ENCODE peak calls at places on chromosomes 16 and 17, in five cellular contexts. One of them, this sample, is unnamed.

GRCh38 chr17:39622380-39623006 is 4.3 kb upstream of the PPP1R1B start:
- DNase-seq in heart left ventricle: no peak
- DNase-seq in IMR-90: no peak
- DNase-seq in COR-L47: no peak
- DNase-seq in kidney tubule cell: no peak
- DNase-seq in this sample: no peak

GRCh38 chr17:27741361-27741861 is 58.9 kb downstream of the NOS2 start:
- DNase-seq in kidney tubule cell: peak; percentile 31
- DNase-seq in IMR-90: peak; percentile 10
- DNase-seq in heart left ventricle: no peak
- DNase-seq in COR-L47: no peak
- DNase-seq in this sample: no peak

GRCh38 chr17:9279911-9280310 is 258.6 kb downstream of the NTN1 start:
- DNase-seq in COR-L47: no peak
- DNase-seq in IMR-90: no peak
- DNase-seq in heart left ventricle: no peak
- DNase-seq in kidney tubule cell: peak; percentile 27
- DNase-seq in this sample: no peak

GRCh38 chr16:87864331-87864989 is 4.8 kb downstream of the SLC7A5 start:
- DNase-seq in COR-L47: no peak
- DNase-seq in IMR-90: peak; percentile 55
- DNase-seq in heart left ventricle: no peak
- DNase-seq in kidney tubule cell: peak; percentile 62
- DNase-seq in this sample: no peak

GRCh38 chr16:28212532-28212873 is 738 bp upstream of the XPO6 start:
- DNase-seq in IMR-90: peak; percentile 26
- DNase-seq in kidney tubule cell: peak; percentile 41
- DNase-seq in heart left ventricle: no peak
- DNase-seq in COR-L47: no peak
- DNase-seq in this sample: no peak

GRCh38 chr17:79483842-79484241 is 127.0 kb downstream of the RBFOX3 start:
- DNase-seq in IMR-90: no peak
- DNase-seq in heart left ventricle: no peak
- DNase-seq in COR-L47: no peak
- DNase-seq in kidney tubule cell: no peak
- DNase-seq in this sample: no peak

GRCh38 chr17:218711-219110 is 37.3 kb upstream of the DOC2B start:
- DNase-seq in kidney tubule cell: no peak
- DNase-seq in IMR-90: no peak
- DNase-seq in heart left ventricle: peak; percentile 15
- DNase-seq in COR-L47: no peak
- DNase-seq in this sample: peak; percentile 8

GRCh38 chr16:52963471-52963870 is 89.2 kb downstream of the CHD9NB start:
- DNase-seq in heart left ventricle: no peak
- DNase-seq in kidney tubule cell: no peak
- DNase-seq in COR-L47: no peak
- DNase-seq in IMR-90: no peak
- DNase-seq in this sample: no peak

GRCh38 chr17:78357177-78357586 is 2.7 kb downstream of the SOCS3 start:
- DNase-seq in IMR-90: peak; percentile 80
- DNase-seq in heart left ventricle: peak; percentile 81
- DNase-seq in COR-L47: no peak
- DNase-seq in kidney tubule cell: peak; percentile 85
- DNase-seq in this sample: peak; percentile 67

GRCh38 chr17:75774988-75775668 is 9.5 kb upstream of the UNK start:
- DNase-seq in COR-L47: peak; percentile 35
- DNase-seq in IMR-90: peak; percentile 44
- DNase-seq in kidney tubule cell: peak; percentile 81
- DNase-seq in heart left ventricle: no peak
- DNase-seq in this sample: no peak

GRCh38 chr16:35909351-35909954 is 2450.0 kb downstream of the TP53TG3F start:
- DNase-seq in heart left ventricle: no peak
- DNase-seq in kidney tubule cell: no peak
- DNase-seq in IMR-90: no peak
- DNase-seq in COR-L47: no peak
- DNase-seq in this sample: no peak

GRCh38 chr17:45345554-45346254 is 28.9 kb upstream of the MAP3K14 start:
- DNase-seq in COR-L47: no peak
- DNase-seq in IMR-90: peak; percentile 88
- DNase-seq in heart left ventricle: no peak
- DNase-seq in kidney tubule cell: no peak
- DNase-seq in this sample: peak; percentile 19

GRCh38 chr17:82216301-82217119 is 3.9 kb upstream of the CCDC57 start:
- DNase-seq in heart left ventricle: peak; percentile 88
- DNase-seq in kidney tubule cell: peak; percentile 91
- DNase-seq in COR-L47: no peak
- DNase-seq in IMR-90: peak; percentile 81
- DNase-seq in this sample: no peak

GRCh38 chr17:75876190-75876937 is 2.0 kb downstream of the TRIM47 start:
- DNase-seq in IMR-90: no peak
- DNase-seq in heart left ventricle: peak; percentile 75
- DNase-seq in kidney tubule cell: peak; percentile 96
- DNase-seq in COR-L47: no peak
- DNase-seq in this sample: no peak

GRCh38 chr17:2949469-2950044 is 113.8 kb downstream of the OR1D5 start:
- DNase-seq in heart left ventricle: no peak
- DNase-seq in COR-L47: no peak
- DNase-seq in kidney tubule cell: peak; percentile 78
- DNase-seq in IMR-90: peak; percentile 49
- DNase-seq in this sample: no peak

GRCh38 chr16:88608076-88608475 is 30.3 kb upstream of the IL17C start:
- DNase-seq in heart left ventricle: peak; percentile 5
- DNase-seq in IMR-90: no peak
- DNase-seq in COR-L47: no peak
- DNase-seq in kidney tubule cell: no peak
- DNase-seq in this sample: no peak

GRCh38 chr16:30785126-30786106 is 1.6 kb downstream of the ZNF629 start:
- DNase-seq in IMR-90: no peak
- DNase-seq in COR-L47: no peak
- DNase-seq in kidney tubule cell: no peak
- DNase-seq in heart left ventricle: no peak
- DNase-seq in this sample: no peak

GRCh38 chr16:20611975-20612471 is 35.9 kb upstream of the ACSM2B start:
- DNase-seq in COR-L47: no peak
- DNase-seq in IMR-90: no peak
- DNase-seq in kidney tubule cell: no peak
- DNase-seq in heart left ventricle: peak; percentile 86
- DNase-seq in this sample: peak; percentile 76

GRCh38 chr16:67657017-67657608 is 2.9 kb downstream of the ACD start:
- DNase-seq in heart left ventricle: no peak
- DNase-seq in COR-L47: no peak
- DNase-seq in IMR-90: no peak
- DNase-seq in kidney tubule cell: no peak
- DNase-seq in this sample: peak; percentile 23

GRCh38 chr17:35238817-35239216 is 4.1 kb upstream of the SLFN5 start:
- DNase-seq in COR-L47: no peak
- DNase-seq in kidney tubule cell: peak; percentile 50
- DNase-seq in IMR-90: peak; percentile 78
- DNase-seq in heart left ventricle: no peak
- DNase-seq in this sample: no peak

GRCh38 chr16:26334218-26335111 is 642.7 kb downstream of the HS3ST4 start:
- DNase-seq in COR-L47: no peak
- DNase-seq in heart left ventricle: no peak
- DNase-seq in kidney tubule cell: no peak
- DNase-seq in IMR-90: no peak
- DNase-seq in this sample: no peak

GRCh38 chr16:1102921-1103648 is 7.0 kb upstream of the C1QTNF8 start:
- DNase-seq in heart left ventricle: peak; percentile 85
- DNase-seq in kidney tubule cell: peak; percentile 34
- DNase-seq in IMR-90: no peak
- DNase-seq in COR-L47: no peak
- DNase-seq in this sample: peak; percentile 32

GRCh38 chr17:65627892-65628622 is 66.6 kb upstream of the AXIN2 start:
- DNase-seq in heart left ventricle: no peak
- DNase-seq in kidney tubule cell: peak; percentile 73
- DNase-seq in IMR-90: peak; percentile 92
- DNase-seq in COR-L47: peak; percentile 89
- DNase-seq in this sample: peak; percentile 59

GRCh38 chr16:89289428-89290395 is 72.2 kb downstream of the ZNF778 start:
- DNase-seq in kidney tubule cell: peak; percentile 68
- DNase-seq in IMR-90: peak; percentile 57
- DNase-seq in COR-L47: peak; percentile 13
- DNase-seq in heart left ventricle: peak; percentile 85
- DNase-seq in this sample: peak; percentile 71

GRCh38 chr17:21001111-21001812 is 41.5 kb downstream of the USP22 start:
- DNase-seq in IMR-90: no peak
- DNase-seq in COR-L47: no peak
- DNase-seq in kidney tubule cell: no peak
- DNase-seq in heart left ventricle: no peak
- DNase-seq in this sample: peak; percentile 31

GRCh38 chr16:30379165-30379783 is 3.1 kb downstream of the SEPTIN1 start:
- DNase-seq in heart left ventricle: no peak
- DNase-seq in IMR-90: no peak
- DNase-seq in kidney tubule cell: no peak
- DNase-seq in COR-L47: no peak
- DNase-seq in this sample: no peak

GRCh38 chr16:82059161-82059982 is 24.3 kb downstream of the HSD17B2 start:
- DNase-seq in kidney tubule cell: no peak
- DNase-seq in heart left ventricle: no peak
- DNase-seq in IMR-90: no peak
- DNase-seq in COR-L47: no peak
- DNase-seq in this sample: no peak

GRCh38 chr17:54426287-54426886 is 474.3 kb upstream of the TOM1L1 start:
- DNase-seq in heart left ventricle: no peak
- DNase-seq in kidney tubule cell: peak; percentile 13
- DNase-seq in IMR-90: no peak
- DNase-seq in COR-L47: peak; percentile 1
- DNase-seq in this sample: no peak

GRCh38 chr16:49292413-49292812 is 10.8 kb upstream of the CBLN1 start:
- DNase-seq in kidney tubule cell: no peak
- DNase-seq in COR-L47: no peak
- DNase-seq in heart left ventricle: no peak
- DNase-seq in IMR-90: no peak
- DNase-seq in this sample: no peak

GRCh38 chr17:41505836-41506767 is 690 bp upstream of the KRT13 start:
- DNase-seq in IMR-90: no peak
- DNase-seq in COR-L47: no peak
- DNase-seq in kidney tubule cell: peak; percentile 49
- DNase-seq in heart left ventricle: no peak
- DNase-seq in this sample: no peak

GRCh38 chr16:78291642-78292041 is 192.2 kb downstream of the WWOX start:
- DNase-seq in IMR-90: no peak
- DNase-seq in COR-L47: no peak
- DNase-seq in kidney tubule cell: no peak
- DNase-seq in heart left ventricle: no peak
- DNase-seq in this sample: peak; percentile 45

GRCh38 chr17:68197997-68198930 is 49.6 kb upstream of the AMZ2 start:
- DNase-seq in heart left ventricle: no peak
- DNase-seq in IMR-90: no peak
- DNase-seq in COR-L47: no peak
- DNase-seq in kidney tubule cell: no peak
- DNase-seq in this sample: no peak

GRCh38 chr17:21286066-21286770 is 1.7 kb downstream of the MAP2K3 start:
- DNase-seq in COR-L47: peak; percentile 58
- DNase-seq in heart left ventricle: peak; percentile 90
- DNase-seq in kidney tubule cell: peak; percentile 96
- DNase-seq in IMR-90: peak; percentile 99
- DNase-seq in this sample: peak; percentile 77

GRCh38 chr16:87725596-87726235 is 40.1 kb downstream of the KLHDC4 start:
- DNase-seq in heart left ventricle: no peak
- DNase-seq in kidney tubule cell: no peak
- DNase-seq in IMR-90: peak; percentile 74
- DNase-seq in COR-L47: no peak
- DNase-seq in this sample: no peak

GRCh38 chr17:65278820-65279184 is 141.6 kb downstream of the RGS9 start:
- DNase-seq in IMR-90: no peak
- DNase-seq in COR-L47: no peak
- DNase-seq in heart left ventricle: no peak
- DNase-seq in kidney tubule cell: no peak
- DNase-seq in this sample: no peak

GRCh38 chr17:42453544-42453943 is 5.1 kb upstream of the ATP6V0A1 start:
- DNase-seq in IMR-90: no peak
- DNase-seq in COR-L47: no peak
- DNase-seq in kidney tubule cell: no peak
- DNase-seq in heart left ventricle: no peak
- DNase-seq in this sample: no peak

GRCh38 chr16:70331588-70332358 is 14.9 kb upstream of the DDX19A start:
- DNase-seq in heart left ventricle: no peak
- DNase-seq in kidney tubule cell: no peak
- DNase-seq in IMR-90: no peak
- DNase-seq in COR-L47: no peak
- DNase-seq in this sample: no peak